ENCODE peak calls at places on chromosomes 3 and 15, in eight cellular contexts. X, R, B, V, J, C, P and Y are unnamed samples. For H3K9me3, the result is how much of the 10 kb centered on the place peaks cover.

GRCh38 chr15:96037584-96037983 is 292.9 kb upstream of the NR2F2 start:
- DNase-seq in C (no peak), P (no peak), V (no peak), J (peak), B (no peak), R (no peak), X (no peak), Y (no peak)

GRCh38 chr3:197007296-197007940 is 22.2 kb downstream of the MELTF start:
- DNase-seq in C (no peak), P (no peak), R (no peak), V (peak), J (no peak), B (no peak), X (no peak), Y (no peak)

GRCh38 chr3:109804697-109805096 is 467.4 kb upstream of the DPPA4 start:
- DNase-seq in P (no peak), X (no peak), B (no peak), V (peak), R (no peak), C (no peak), J (no peak), Y (no peak)

GRCh38 chr3:101676765-101677435 is at the start of gene ZBTB11:
- DNase-seq in J (peak), B (peak), P (peak), C (peak), V (peak), R (peak), X (peak), Y (peak)

GRCh38 chr3:182697345-182697919 is 95.9 kb upstream of the ATP11B start:
- DNase-seq in C (no peak), J (no peak), X (no peak), V (no peak), P (no peak), B (no peak), R (no peak), Y (no peak)

GRCh38 chr3:101036213-101036618 is 43.0 kb upstream of the ABI3BP start:
- DNase-seq in B (peak), X (peak), P (no peak), V (no peak), R (peak), C (no peak), J (peak), Y (no peak)

GRCh38 chr15:79981861-79982455 is 11.0 kb upstream of the BCL2A1 start:
- DNase-seq in V (no peak), R (no peak), X (peak), C (no peak), P (no peak), J (no peak), B (no peak), Y (no peak)

GRCh38 chr3:151964768-151965167 is 91.3 kb downstream of the SUCNR1 start:
- DNase-seq in V (peak), J (peak), R (no peak), P (no peak), C (no peak), X (no peak), B (no peak), Y (no peak)

GRCh38 chr3:31829011-31829410 is 152.1 kb downstream of the OSBPL10 start:
- DNase-seq in B (no peak), C (no peak), J (no peak), R (no peak), P (no peak), V (no peak), X (no peak), Y (no peak)

GRCh38 chr3:36957862-36958686 is 13.2 kb upstream of the TRANK1 start:
- DNase-seq in R (peak), J (peak), V (no peak), P (no peak), B (no peak), C (no peak), X (no peak), Y (no peak)

DNA sequence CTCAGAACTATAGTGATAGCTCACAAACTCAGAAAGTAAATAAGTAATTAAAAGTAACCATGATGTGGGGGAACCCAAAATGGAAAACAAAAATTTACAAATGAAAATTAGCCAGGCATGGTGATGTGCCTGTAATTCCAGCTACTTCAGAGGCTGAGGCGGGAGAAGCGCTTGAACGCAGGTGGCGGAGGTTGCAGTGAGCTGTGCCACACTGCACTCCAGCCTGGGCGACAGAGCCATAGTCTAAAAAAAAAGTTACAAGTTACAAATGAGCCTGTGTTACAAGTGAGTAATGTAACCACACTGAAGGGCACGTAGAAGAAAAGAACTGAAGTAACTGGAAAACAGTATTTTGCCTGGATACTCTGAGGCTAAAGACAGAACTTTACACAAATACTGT is 11.3 kb downstream of the EXOSC7 start:
- DNase-seq in B (no peak), C (no peak), X (no peak), J (no peak), R (no peak), P (no peak), V (no peak), Y (no peak)
- H3K9me3 ChIP-seq in B (under half), C (under half), X (under half), J (under half), R (under half), P (under half), V (under half), Y (under half)

GRCh38 chr15:25244731-25245585 is 193.9 kb downstream of the UBE3A start:
- DNase-seq in C (no peak), X (peak), B (no peak), J (no peak), P (peak), R (no peak), V (peak), Y (no peak)
- H3K9me3 ChIP-seq in C (under half), X (under half), B (under half), J (half or more), P (under half), R (under half), V (under half), Y (under half)

DNA sequence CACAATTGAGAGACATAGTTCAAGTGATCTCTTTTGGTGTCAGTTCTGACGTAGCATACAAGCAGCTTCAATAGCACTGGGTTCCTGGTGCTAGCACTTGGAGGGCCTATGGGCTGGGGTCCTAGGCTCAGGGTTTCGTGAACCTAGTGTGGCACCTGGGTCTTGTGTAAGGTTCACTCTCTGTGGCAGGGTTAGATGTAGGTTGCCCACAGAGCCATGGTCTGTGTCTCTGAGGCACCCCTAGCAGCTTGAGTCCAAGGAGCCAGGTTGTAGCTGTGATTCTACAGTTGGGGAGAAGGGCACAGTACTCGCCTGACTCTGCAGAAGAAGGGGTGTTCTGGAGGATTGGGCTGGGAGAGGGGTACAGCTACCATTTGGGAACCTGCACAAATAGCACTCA is 282.6 kb upstream of the LRRC3B start:
- DNase-seq in J (no peak), R (no peak), C (no peak), B (no peak), X (no peak), V (no peak), P (no peak), Y (no peak)
- H3K9me3 ChIP-seq in J (under half), R (under half), C (under half), B (under half), X (under half), V (under half), P (under half), Y (under half)

GRCh38 chr15:20340931-20341661 is 200.5 kb downstream of the GOLGA6L6 start:
- DNase-seq in P (peak), C (peak), B (no peak), J (no peak), X (peak), V (peak), R (peak), Y (peak)
- H3K9me3 ChIP-seq in P (under half), C (under half), B (under half), J (half or more), X (under half), V (under half), R (under half), Y (under half)

DNA sequence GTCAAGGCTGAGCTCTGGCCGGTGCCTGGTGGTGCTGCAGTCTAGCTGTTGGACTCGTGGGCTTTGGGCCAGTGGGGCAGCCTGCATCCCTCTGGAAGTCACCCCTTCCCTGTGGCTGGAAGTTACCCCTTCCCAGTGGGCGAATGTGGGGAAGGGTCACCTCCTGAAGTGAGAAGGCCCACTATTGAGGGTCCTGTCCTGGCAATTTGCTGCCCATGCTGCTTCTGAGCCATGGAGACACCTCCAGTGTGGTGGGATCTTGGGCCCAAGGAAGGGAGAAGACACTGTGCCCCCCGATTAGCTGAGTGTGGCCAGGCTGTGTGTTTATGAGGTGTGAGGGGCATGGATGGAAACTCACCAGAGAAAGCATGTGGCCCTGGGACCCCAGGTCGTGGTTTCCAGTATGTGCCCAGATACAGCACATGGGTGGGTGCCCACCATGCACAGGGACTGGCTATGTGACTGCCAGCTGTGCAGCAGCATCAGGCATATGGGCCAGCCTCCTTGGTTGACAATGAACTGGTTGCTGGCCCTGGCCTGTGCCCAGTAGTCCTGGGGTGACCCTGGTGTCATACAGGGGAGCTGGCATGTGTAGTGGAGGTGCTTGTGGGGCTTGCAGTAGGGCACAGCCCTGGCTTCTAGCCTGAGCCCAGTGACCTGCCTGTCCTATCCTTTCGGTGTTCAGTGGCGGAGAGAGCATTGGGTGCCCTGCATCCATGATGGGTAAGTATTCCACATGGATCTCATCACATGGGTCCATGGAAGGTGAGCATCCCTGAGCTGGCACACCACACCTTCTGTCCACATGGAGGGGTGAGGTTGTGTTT is 221.2 kb downstream of the SNRPN start:
- DNase-seq in X (no peak), C (no peak), R (no peak), V (peak), B (no peak), P (peak), J (no peak), Y (peak)
- H3K9me3 ChIP-seq in X (under half), C (under half), R (under half), V (under half), B (under half), P (half or more), J (half or more), Y (under half)